ENCODE peak calls at places on chromosomes 1 and 21, in six cellular contexts. One of them, this sample, is unnamed.

GRCh38 chr1:214349781-214350180 is 68.8 kb downstream of the SMYD2 start:
- DNase-seq in ovary: no peak
- DNase-seq in fibroblast of mammary gland: no peak
- DNase-seq in stimulated activated CD4-positive, alpha-beta T cell treated with anti-CD3 and anti-CD28 coated beads, Interleukin-15, amount 100 ng/mL, for 48 hours: no peak
- DNase-seq in CD8-positive, alpha-beta memory T cell: no peak
- DNase-seq in Caki2: no peak
- DNase-seq in this sample: no peak

GRCh38 chr1:221724931-221725605 is 16.8 kb downstream of the DUSP10 start:
- DNase-seq in ovary: no peak
- DNase-seq in CD8-positive, alpha-beta memory T cell: no peak
- DNase-seq in Caki2: peak; percentile 86
- DNase-seq in stimulated activated CD4-positive, alpha-beta T cell treated with anti-CD3 and anti-CD28 coated beads, Interleukin-15, amount 100 ng/mL, for 48 hours: no peak
- DNase-seq in fibroblast of mammary gland: peak; percentile 85
- DNase-seq in this sample: no peak

GRCh38 chr21:44926364-44927101 is 5.8 kb upstream of the ITGB2 start:
- DNase-seq in ovary: no peak
- DNase-seq in fibroblast of mammary gland: peak; percentile 72
- DNase-seq in stimulated activated CD4-positive, alpha-beta T cell treated with anti-CD3 and anti-CD28 coated beads, Interleukin-15, amount 100 ng/mL, for 48 hours: no peak
- DNase-seq in Caki2: no peak
- DNase-seq in CD8-positive, alpha-beta memory T cell: peak; percentile 72
- DNase-seq in this sample: no peak

GRCh38 chr1:158035976-158036583 is 42.6 kb downstream of the KIRREL1 start:
- DNase-seq in stimulated activated CD4-positive, alpha-beta T cell treated with anti-CD3 and anti-CD28 coated beads, Interleukin-15, amount 100 ng/mL, for 48 hours: no peak
- DNase-seq in fibroblast of mammary gland: peak; percentile 72
- DNase-seq in CD8-positive, alpha-beta memory T cell: no peak
- DNase-seq in Caki2: no peak
- DNase-seq in ovary: peak; percentile 77
- DNase-seq in this sample: peak; percentile 52

GRCh38 chr1:11845641-11846335 is 1.8 kb downstream of the NPPA start:
- DNase-seq in ovary: no peak
- DNase-seq in Caki2: peak; percentile 8
- DNase-seq in stimulated activated CD4-positive, alpha-beta T cell treated with anti-CD3 and anti-CD28 coated beads, Interleukin-15, amount 100 ng/mL, for 48 hours: no peak
- DNase-seq in fibroblast of mammary gland: peak; percentile 24
- DNase-seq in CD8-positive, alpha-beta memory T cell: peak; percentile 18
- DNase-seq in this sample: no peak

GRCh38 chr1:198118136-198118535 is 38.7 kb upstream of the NEK7 start:
- DNase-seq in Caki2: no peak
- DNase-seq in ovary: peak; percentile 83
- DNase-seq in fibroblast of mammary gland: peak; percentile 98
- DNase-seq in stimulated activated CD4-positive, alpha-beta T cell treated with anti-CD3 and anti-CD28 coated beads, Interleukin-15, amount 100 ng/mL, for 48 hours: no peak
- DNase-seq in CD8-positive, alpha-beta memory T cell: no peak
- DNase-seq in this sample: no peak

GRCh38 chr21:44849616-44850130 is 23.8 kb downstream of the PTTG1IP start:
- DNase-seq in fibroblast of mammary gland: no peak
- DNase-seq in ovary: no peak
- DNase-seq in CD8-positive, alpha-beta memory T cell: no peak
- DNase-seq in Caki2: no peak
- DNase-seq in stimulated activated CD4-positive, alpha-beta T cell treated with anti-CD3 and anti-CD28 coated beads, Interleukin-15, amount 100 ng/mL, for 48 hours: no peak
- DNase-seq in this sample: no peak

GRCh38 chr1:205301842-205302588 is 19.5 kb downstream of the NUAK2 start:
- DNase-seq in CD8-positive, alpha-beta memory T cell: no peak
- DNase-seq in ovary: no peak
- DNase-seq in stimulated activated CD4-positive, alpha-beta T cell treated with anti-CD3 and anti-CD28 coated beads, Interleukin-15, amount 100 ng/mL, for 48 hours: no peak
- DNase-seq in fibroblast of mammary gland: peak; percentile 37
- DNase-seq in Caki2: no peak
- DNase-seq in this sample: no peak

GRCh38 chr1:94925561-94926364 is 1.1 kb downstream of the CNN3 start:
- DNase-seq in ovary: peak; percentile 85
- DNase-seq in Caki2: peak; percentile 87
- DNase-seq in CD8-positive, alpha-beta memory T cell: no peak
- DNase-seq in fibroblast of mammary gland: peak; percentile 71
- DNase-seq in stimulated activated CD4-positive, alpha-beta T cell treated with anti-CD3 and anti-CD28 coated beads, Interleukin-15, amount 100 ng/mL, for 48 hours: no peak
- DNase-seq in this sample: peak; percentile 85

GRCh38 chr1:44293761-44294315 is 61.2 kb downstream of the ERI3 start:
- DNase-seq in Caki2: no peak
- DNase-seq in stimulated activated CD4-positive, alpha-beta T cell treated with anti-CD3 and anti-CD28 coated beads, Interleukin-15, amount 100 ng/mL, for 48 hours: no peak
- DNase-seq in ovary: no peak
- DNase-seq in CD8-positive, alpha-beta memory T cell: no peak
- DNase-seq in fibroblast of mammary gland: no peak
- DNase-seq in this sample: no peak

This sample was measured in RKO.